ENCODE peak calls at places on chromosomes 11 and 22, in six cellular contexts. Z is mucosa of descending colon, G is right lobe of liver, F is cardiac muscle cell, T is right atrium auricular region, M is thoracic aorta. I is an unnamed sample.
A peak's percentile ranks its signal among the peaks of the same experiment; 100 is the strongest.

GRCh38 chr22:27110985-27111451 is 453.6 kb downstream of the MIAT start:
- DNase-seq in Z (no peak), G (no peak), F (peak; percentile 49), T (no peak), M (no peak), I (no peak)

GRCh38 chr11:69683764-69684333 is 8.7 kb upstream of the LTO1 start:
- DNase-seq in Z (peak; percentile 47), G (no peak), F (no peak), T (no peak), M (no peak), I (no peak)

GRCh38 chr11:48085688-48086087 is 105.3 kb downstream of the PTPRJ start:
- DNase-seq in Z (no peak), G (no peak), F (no peak), T (no peak), M (no peak), I (no peak)

GRCh38 chr22:45302047-45302446 is 7.7 kb upstream of the FAM118A start:
- DNase-seq in Z (no peak), G (no peak), F (no peak), T (no peak), M (no peak), I (no peak)

GRCh38 chr11:46414899-46415298 is 23.3 kb upstream of the CHRM4 start:
- DNase-seq in Z (no peak), G (no peak), F (no peak), T (no peak), M (no peak), I (no peak)

GRCh38 chr22:37802310-37803194 is 5.2 kb upstream of the GCAT start:
- DNase-seq in Z (peak; percentile 79), G (peak; percentile 75), F (peak; percentile 83), T (no peak), M (no peak), I (no peak)

GRCh38 chr11:62664405-62665074 is 470 bp downstream of the C11orf98 start:
- DNase-seq in Z (peak; percentile 57), G (no peak), F (peak; percentile 75), T (no peak), M (no peak), I (no peak)

GRCh38 chr11:47152953-47153950 is 23.4 kb downstream of the ARFGAP2 start:
- DNase-seq in Z (peak; percentile 92), G (peak; percentile 78), F (peak; percentile 83), T (peak; percentile 87), M (no peak), I (no peak)

GRCh38 chr22:44582016-44582415 is 84.0 kb upstream of the RTL6 start:
- DNase-seq in Z (no peak), G (peak; percentile 37), F (no peak), T (no peak), M (no peak), I (no peak)

GRCh38 chr11:75536786-75537629 is 11.3 kb upstream of the GDPD5 start:
- DNase-seq in Z (no peak), G (no peak), F (no peak), T (no peak), M (no peak), I (no peak)

GRCh38 chr11:13140028-13140870 is 131.1 kb downstream of the RASSF10 start:
- DNase-seq in Z (peak; percentile 84), G (no peak), F (peak; percentile 49), T (no peak), M (no peak), I (no peak)

GRCh38 chr11:67113231-67113721 is 5.8 kb upstream of the KDM2A start:
- DNase-seq in Z (no peak), G (peak; percentile 31), F (peak; percentile 80), T (no peak), M (no peak), I (no peak)

GRCh38 chr22:32318361-32318760 is 39.3 kb upstream of the RFPL3 start:
- DNase-seq in Z (no peak), G (no peak), F (no peak), T (no peak), M (no peak), I (peak; percentile 28)

GRCh38 chr11:35190804-35191348 is 51.9 kb downstream of the CD44 start:
- DNase-seq in Z (no peak), G (no peak), F (no peak), T (no peak), M (no peak), I (no peak)

GRCh38 chr11:120183701-120184141 is 27.1 kb upstream of the OAF start:
- DNase-seq in Z (peak; percentile 16), G (no peak), F (no peak), T (peak; percentile 50), M (no peak), I (peak; percentile 67)

GRCh38 chr22:28937206-28938025 is 54.0 kb downstream of the ZNRF3 start:
- DNase-seq in Z (no peak), G (no peak), F (no peak), T (no peak), M (no peak), I (no peak)

GRCh38 chr22:45473626-45474237 is 29.0 kb upstream of the FBLN1 start:
- DNase-seq in Z (no peak), G (no peak), F (no peak), T (no peak), M (no peak), I (no peak)

GRCh38 chr22:28349114-28349513 is 330.5 kb downstream of the TTC28 start:
- DNase-seq in Z (no peak), G (no peak), F (no peak), T (no peak), M (no peak), I (no peak)

GRCh38 chr11:94185387-94186084 is 56.9 kb downstream of the PANX1 start:
- DNase-seq in Z (no peak), G (no peak), F (no peak), T (no peak), M (no peak), I (no peak)

GRCh38 chr22:19912236-19912999 is 29.2 kb upstream of the COMT start:
- DNase-seq in Z (no peak), G (no peak), F (no peak), T (no peak), M (no peak), I (no peak)

GRCh38 chr11:102591160-102591718 is 33.9 kb downstream of the MMP20 start:
- DNase-seq in Z (no peak), G (no peak), F (no peak), T (no peak), M (no peak), I (no peak)

GRCh38 chr11:100637706-100638105 is 49.4 kb upstream of the ARHGAP42 start:
- DNase-seq in Z (no peak), G (no peak), F (no peak), T (no peak), M (no peak), I (no peak)

GRCh38 chr11:20458905-20459632 is 71.6 kb downstream of the PRMT3 start:
- DNase-seq in Z (no peak), G (no peak), F (no peak), T (no peak), M (no peak), I (no peak)

GRCh38 chr11:2813141-2813908 is 72.2 kb downstream of the CDKN1C start:
- DNase-seq in Z (no peak), G (peak; percentile 37), F (peak; percentile 50), T (no peak), M (no peak), I (no peak)

GRCh38 chr11:2811206-2812091 is 74.1 kb downstream of the CDKN1C start:
- DNase-seq in Z (no peak), G (peak; percentile 49), F (no peak), T (no peak), M (no peak), I (no peak)

GRCh38 chr11:2813968-2814367 is 71.6 kb downstream of the CDKN1C start:
- DNase-seq in Z (no peak), G (no peak), F (no peak), T (no peak), M (no peak), I (no peak)

GRCh38 chr11:2810401-2811205 is 75.0 kb downstream of the CDKN1C start:
- DNase-seq in Z (no peak), G (peak; percentile 22), F (no peak), T (no peak), M (no peak), I (no peak)

GRCh38 chr11:2812371-2812991 is 73.1 kb downstream of the CDKN1C start:
- DNase-seq in Z (no peak), G (peak; percentile 50), F (peak; percentile 28), T (peak; percentile 76), M (no peak), I (no peak)
- H3K4me3 ChIP-seq in Z (no peak overlapping the region), G (no peak overlapping the region), F (no peak overlapping the region), T (no peak overlapping the region), M (peak overlapping the region; percentile 12), I (peak overlapping the region; percentile 12)

GRCh38 chr11:86814775-86815174 is 14.4 kb downstream of the PRSS23 start:
- DNase-seq in Z (no peak), G (no peak), F (no peak), T (no peak), M (no peak), I (no peak)

GRCh38 chr11:86812981-86813380 is 12.6 kb downstream of the PRSS23 start:
- DNase-seq in Z (no peak), G (no peak), F (no peak), T (no peak), M (no peak), I (no peak)

GRCh38 chr11:86811637-86812321 is 11.4 kb downstream of the PRSS23 start:
- DNase-seq in Z (no peak), G (no peak), F (no peak), T (no peak), M (no peak), I (no peak)

GRCh38 chr11:86809561-86809960 is 9.2 kb downstream of the PRSS23 start:
- DNase-seq in Z (no peak), G (no peak), F (no peak), T (no peak), M (no peak), I (no peak)

DNA sequence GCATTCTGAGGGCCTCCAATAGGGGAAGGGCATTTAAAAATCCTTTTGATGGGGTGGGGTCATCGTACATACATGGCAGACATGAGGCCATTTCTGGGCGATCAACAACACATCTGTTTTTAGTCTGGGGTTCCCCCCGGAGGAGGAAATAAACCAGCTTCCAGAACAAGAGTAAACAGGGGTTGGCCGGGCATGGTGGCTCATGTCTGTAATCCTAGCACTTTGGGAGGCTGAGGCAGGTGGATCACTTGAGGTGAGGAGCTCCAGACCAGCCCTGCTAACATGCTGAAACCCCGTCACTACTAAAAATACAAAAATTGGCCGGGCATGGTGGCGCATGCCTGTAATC is 12.0 kb downstream of the PRSS23 start:
- DNase-seq in Z (no peak), G (no peak), F (no peak), T (no peak), M (no peak), I (no peak)
- H3K4me1 ChIP-seq in Z (no peaks in the 10 kb centered on the region), G (no peaks in the 10 kb centered on the region), F (peaks cover 47% of the 10 kb centered on the region), T (peaks cover 27% of the 10 kb centered on the region), M (peaks cover 15% of the 10 kb centered on the region), I (peaks cover 75% of the 10 kb centered on the region)

GRCh38 chr22:39091136-39092081 is 5.6 kb upstream of the APOBEC3H start:
- DNase-seq in Z (no peak), G (peak; percentile 35), F (no peak), T (no peak), M (no peak), I (no peak)
- H3K4me3 ChIP-seq in Z (no peak overlapping the region), G (no peak overlapping the region), F (no peak overlapping the region), T (no peak overlapping the region), M (no peak overlapping the region), I (no peak overlapping the region)

GRCh38 chr11:106305458-106305857 is 228.0 kb downstream of the AASDHPPT start:
- DNase-seq in Z (no peak), G (no peak), F (peak; percentile 33), T (no peak), M (no peak), I (no peak)
- H3K4me1 ChIP-seq in Z (no peaks in the 10 kb centered on the region), G (no peaks in the 10 kb centered on the region), F (no peaks in the 10 kb centered on the region), T (no peaks in the 10 kb centered on the region), M (no peaks in the 10 kb centered on the region), I (no peaks in the 10 kb centered on the region)

GRCh38 chr11:1263036-1263435 is 40.2 kb downstream of the MUC5B start:
- DNase-seq in Z (peak; percentile 65), G (no peak), F (no peak), T (no peak), M (no peak), I (no peak)
- H3K4me3 ChIP-seq in Z (no peak overlapping the region), G (no peak overlapping the region), F (no peak overlapping the region), T (peak overlapping the region; percentile 30), M (peak overlapping the region; percentile 86), I (peak overlapping the region; percentile 48)

I was measured in vagina.